ENCODE peak calls at places on chromosomes 16 and 17, in ten cellular contexts. V is amygdala; G is Kasumi-1; C is activated T-helper 1 cell treated with anti-CD3 and anti-CD28 coated beads, Interleukin-2, amount 50 U/mL, for 16 hours; K is NCI-H1417; D is OCI-LY7; R is prostate gland; J is stimulated activated CD8-positive, alpha-beta memory T cell treated with anti-CD3 and anti-CD28 coated beads, Interleukin-4, amount 100 ng/mL, for 1 hour; O is GM23248; U is T-helper 17 cell. T is an unnamed sample.

GRCh38 chr17:65047939-65048338 is 8.6 kb downstream of the GNA13 start:
- DNase-seq in U (no peak), C (no peak), O (no peak), K (no peak), D (no peak), J (no peak), R (no peak), V (no peak), G (peak; percentile 60), T (no peak)

GRCh38 chr16:11020792-11021440 is 76.6 kb downstream of the CLEC16A start:
- DNase-seq in G (no peak), U (no peak), C (no peak), D (no peak), K (no peak), O (peak; percentile 43), V (no peak), R (no peak), J (no peak), T (no peak)

GRCh38 chr17:29116652-29117439 is 63.4 kb downstream of the MYO18A start:
- DNase-seq in J (peak; percentile 72), G (peak; percentile 79), R (peak; percentile 54), K (peak; percentile 22), O (peak; percentile 71), V (peak; percentile 59), C (peak; percentile 78), U (peak; percentile 66), D (peak; percentile 70), T (peak; percentile 14)

GRCh38 chr17:39079836-39080235 is 71.6 kb downstream of the PLXDC1 start:
- DNase-seq in V (no peak), R (no peak), U (no peak), K (no peak), G (no peak), J (no peak), C (no peak), O (no peak), D (no peak), T (no peak)

GRCh38 chr17:57902117-57902799 is 52.4 kb upstream of the MRPS23 start:
- DNase-seq in G (no peak), C (no peak), V (no peak), U (no peak), D (peak; percentile 40), O (no peak), R (no peak), K (peak; percentile 31), J (no peak), T (no peak)

GRCh38 chr17:34285304-34285792 is at the start of gene CCL11:
- DNase-seq in J (no peak), C (no peak), G (no peak), V (no peak), D (no peak), K (no peak), O (no peak), R (no peak), U (no peak), T (no peak)

GRCh38 chr17:16288860-16289571 is 64.3 kb downstream of the CENPV start:
- DNase-seq in R (no peak), C (no peak), D (peak; percentile 46), U (no peak), G (no peak), V (no peak), O (no peak), K (no peak), J (no peak), T (no peak)

GRCh38 chr16:73382921-73383594 is 335.1 kb upstream of the ZFHX3 start:
- DNase-seq in U (no peak), V (no peak), G (no peak), K (no peak), C (no peak), O (no peak), D (no peak), J (no peak), R (no peak), T (no peak)

GRCh38 chr16:24771132-24771778 is 41.8 kb downstream of the TNRC6A start:
- DNase-seq in V (no peak), R (no peak), C (no peak), U (no peak), O (peak; percentile 47), K (no peak), G (no peak), D (no peak), J (no peak), T (no peak)

GRCh38 chr16:48629531-48629930 is 19.6 kb upstream of the N4BP1 start:
- DNase-seq in O (no peak), R (no peak), C (no peak), U (no peak), G (no peak), D (no peak), J (no peak), K (no peak), V (no peak), T (no peak)

GRCh38 chr17:21177401-21177800 is 36.6 kb downstream of the TMEM11 start:
- DNase-seq in V (no peak), K (no peak), C (no peak), J (no peak), R (no peak), U (no peak), G (no peak), D (no peak), O (no peak), T (no peak)

GRCh38 chr17:35376245-35376644 is 2.8 kb upstream of the SLFN11 start:
- DNase-seq in J (no peak), G (no peak), C (no peak), O (peak; percentile 76), K (no peak), U (no peak), V (no peak), R (no peak), D (no peak), T (no peak)

GRCh38 chr17:59618894-59619312 is 792 bp upstream of the CLTC start:
- DNase-seq in K (no peak), D (no peak), V (no peak), G (no peak), J (no peak), U (no peak), C (no peak), R (peak; percentile 90), O (no peak), T (no peak)

GRCh38 chr17:69447726-69448125 is 33.2 kb downstream of the MAP2K6 start:
- DNase-seq in R (no peak), V (no peak), K (no peak), J (no peak), G (no peak), O (peak; percentile 4), C (no peak), D (no peak), U (no peak), T (no peak)

GRCh38 chr16:30095166-30096078 is 591 bp downstream of the YPEL3 start:
- DNase-seq in O (peak; percentile 77), R (no peak), V (no peak), C (no peak), J (no peak), G (no peak), D (no peak), K (no peak), U (no peak), T (no peak)

GRCh38 chr16:30076276-30076791 is 540 bp downstream of the PPP4C start:
- DNase-seq in D (no peak), U (no peak), C (no peak), K (no peak), V (no peak), G (no peak), J (no peak), O (peak; percentile 71), R (no peak), T (no peak)

GRCh38 chr17:5943232-5943631 is 126.9 kb upstream of the WSCD1 start:
- DNase-seq in U (no peak), O (no peak), R (no peak), C (no peak), V (no peak), K (no peak), G (no peak), J (no peak), D (no peak), T (no peak)

GRCh38 chr16:66425651-66426050 is 1.4 kb upstream of the BEAN1 start:
- DNase-seq in D (no peak), J (no peak), G (no peak), U (no peak), R (no peak), K (no peak), V (no peak), C (no peak), O (no peak), T (no peak)

GRCh38 chr17:80109713-80110446 is 8.5 kb downstream of the GAA start:
- DNase-seq in G (no peak), V (no peak), C (no peak), U (no peak), D (no peak), J (no peak), K (peak; percentile 72), O (no peak), R (peak; percentile 42), T (no peak)

GRCh38 chr16:26204138-26204537 is 512.4 kb downstream of the HS3ST4 start:
- DNase-seq in C (no peak), R (no peak), D (no peak), G (no peak), K (no peak), U (no peak), J (no peak), O (no peak), V (no peak), T (no peak)

GRCh38 chr17:70080541-70081347 is 5.7 kb downstream of the KCNJ16 start:
- DNase-seq in D (no peak), J (no peak), R (no peak), O (peak; percentile 79), G (no peak), C (no peak), K (no peak), V (no peak), U (no peak), T (no peak)

GRCh38 chr17:73612074-73612473 is 32.2 kb downstream of the SDK2 start:
- DNase-seq in V (no peak), O (no peak), C (no peak), K (no peak), G (no peak), J (no peak), R (no peak), D (peak; percentile 44), U (no peak), T (no peak)

GRCh38 chr16:51540259-51540658 is 389.2 kb upstream of the SALL1 start:
- DNase-seq in G (no peak), R (no peak), K (no peak), U (no peak), O (peak; percentile 74), C (no peak), D (no peak), J (no peak), V (no peak), T (no peak)

GRCh38 chr16:49529646-49530045 is 156.0 kb downstream of the C16orf78 start:
- DNase-seq in O (no peak), J (no peak), U (no peak), D (peak; percentile 59), R (no peak), K (no peak), C (no peak), V (no peak), G (no peak), T (no peak)

GRCh38 chr16:89322381-89323119 is 105.0 kb downstream of the ZNF778 start:
- DNase-seq in G (no peak), D (no peak), R (no peak), K (peak; percentile 46), V (no peak), J (no peak), U (no peak), O (peak; percentile 91), C (no peak), T (no peak)

GRCh38 chr16:12289175-12290063 is 312.9 kb downstream of the SNX29 start:
- DNase-seq in D (peak; percentile 51), G (no peak), O (no peak), C (no peak), U (no peak), R (no peak), V (no peak), K (no peak), J (no peak), T (no peak)